ENCODE peak calls at places on chromosomes 4 and X, in four cellular contexts. V, P, J and R are unnamed samples.
A peak's percentile ranks its signal among the peaks of the same experiment; 100 is the strongest.

GRCh38 chrX:1537031-1537715 is at the start of gene P2RY8:
- DNase-seq in J (no peak), P (peak; percentile 94), V (peak; percentile 83), R (peak; percentile 67)

GRCh38 chr4:147689062-147689461 is 5.1 kb upstream of the PRMT9 start:
- DNase-seq in V (no peak), P (no peak), J (no peak), R (no peak)

GRCh38 chr4:70544279-70544870 is 26.0 kb downstream of the AMTN start:
- DNase-seq in J (peak; percentile 10), P (no peak), V (no peak), R (peak; percentile 61)

GRCh38 chr4:54063737-54064316 is 578 bp downstream of the CHIC2 start:
- DNase-seq in V (peak; percentile 37), P (peak; percentile 46), J (no peak), R (peak; percentile 49)

GRCh38 chr4:70473691-70474090 is 1.7 kb downstream of the MUC7 start:
- DNase-seq in V (no peak), P (no peak), J (peak; percentile 38), R (peak; percentile 52)

GRCh38 chrX:114472788-114473187 is 111.1 kb upstream of the HTR2C start:
- DNase-seq in V (no peak), P (no peak), J (no peak), R (no peak)

GRCh38 chrX:100928660-100929613 is at the start of gene XKRX:
- DNase-seq in J (no peak), P (peak; percentile 40), V (peak; percentile 34), R (peak; percentile 42)

GRCh38 chr4:114312349-114312748 is 286.3 kb upstream of the UGT8 start:
- DNase-seq in P (no peak), J (no peak), V (no peak), R (no peak)

GRCh38 chr4:9703391-9703790 is 78.0 kb upstream of the DRD5 start:
- DNase-seq in J (no peak), P (peak; percentile 23), V (peak; percentile 62), R (peak; percentile 4)

GRCh38 chr4:178448372-178449040 is 1006.3 kb upstream of the AGA start:
- DNase-seq in V (no peak), J (no peak), P (no peak), R (no peak)

GRCh38 chr4:742742-743311 is 37.2 kb downstream of the PCGF3 start:
- DNase-seq in P (peak; percentile 78), J (peak; percentile 42), V (peak; percentile 64), R (peak; percentile 72)

GRCh38 chr4:13112030-13112429 is 372.1 kb downstream of the RAB28 start:
- DNase-seq in J (no peak), P (no peak), V (no peak), R (no peak)

GRCh38 chr4:13656569-13656988 is 29.1 kb upstream of the BOD1L1 start:
- DNase-seq in P (peak; percentile 37), J (peak; percentile 74), V (peak; percentile 25), R (peak; percentile 88)

GRCh38 chr4:148438047-148438446 is 4.2 kb downstream of the NR3C2 start:
- DNase-seq in V (no peak), J (no peak), P (no peak), R (no peak)

GRCh38 chr4:145216532-145216931 is 36.1 kb upstream of the OTUD4 start:
- DNase-seq in J (peak; percentile 44), P (no peak), V (no peak), R (peak; percentile 73)

GRCh38 chr4:76663794-76664193 is 228.8 kb downstream of the SHROOM3 start:
- DNase-seq in V (no peak), J (no peak), P (no peak), R (no peak)

GRCh38 chr4:25421819-25422511 is 44.9 kb downstream of the ANAPC4 start:
- DNase-seq in P (no peak), V (no peak), J (no peak), R (no peak)

GRCh38 chr4:53150631-53151488 is 215.0 kb downstream of the SCFD2 start:
- DNase-seq in J (peak; percentile 36), V (no peak), P (no peak), R (peak; percentile 34)

GRCh38 chr4:3792813-3793212 is 26.6 kb downstream of the ADRA2C start:
- DNase-seq in V (no peak), P (no peak), J (no peak), R (no peak)

GRCh38 chr4:186554485-186554884 is 882 bp downstream of the MTNR1A start:
- DNase-seq in V (no peak), J (no peak), P (no peak), R (peak; percentile 25)

GRCh38 chrX:68989865-68990606 is 161.2 kb downstream of the EFNB1 start:
- DNase-seq in J (peak; percentile 82), P (peak; percentile 51), V (no peak), R (peak; percentile 61)

GRCh38 chr4:98614081-98614480 is 44.3 kb downstream of the TSPAN5 start:
- DNase-seq in J (no peak), P (no peak), V (no peak), R (no peak)

GRCh38 chrX:13650318-13650717 is 2.6 kb upstream of the TCEANC start:
- DNase-seq in J (no peak), P (no peak), V (no peak), R (no peak)

GRCh38 chr4:164204434-164204833 is 549.5 kb upstream of the SMIM31 start:
- DNase-seq in P (no peak), J (peak; percentile 12), V (no peak), R (no peak)

GRCh38 chr4:16969696-16970135 is 71.3 kb upstream of the LDB2 start:
- DNase-seq in V (no peak), J (peak; percentile 84), P (peak; percentile 50), R (peak; percentile 41)

GRCh38 chr4:41024556-41025491 is 189.5 kb downstream of the APBB2 start:
- DNase-seq in P (no peak), J (peak; percentile 31), V (no peak), R (no peak)

GRCh38 chr4:67087897-67088296 is 457.4 kb downstream of the CENPC start:
- DNase-seq in V (peak; percentile 3), P (peak; percentile 44), J (no peak), R (peak; percentile 40)

GRCh38 chrX:38220024-38220935 is at the start of gene SRPX:
- DNase-seq in J (peak; percentile 52), P (peak; percentile 33), V (no peak), R (peak; percentile 73)

GRCh38 chr4:1871471-1872021 is 353 bp downstream of the NSD2 start:
- DNase-seq in J (no peak), V (no peak), P (peak; percentile 32), R (peak; percentile 66)

GRCh38 chrX:28639502-28639901 is 52.3 kb downstream of the IL1RAPL1 start:
- DNase-seq in J (peak; percentile 3), P (no peak), V (no peak), R (no peak)

GRCh38 chrX:3939967-3940610 is 226.6 kb upstream of the PRKX start:
- DNase-seq in J (peak; percentile 20), V (no peak), P (no peak), R (peak; percentile 63)

GRCh38 chr4:147714575-147715401 is 17.1 kb upstream of the ARHGAP10 start:
- DNase-seq in J (peak; percentile 90), V (no peak), P (peak; percentile 57), R (peak; percentile 88)

GRCh38 chr4:184100297-184100885 is 117.3 kb downstream of the ENPP6 start:
- DNase-seq in P (peak; percentile 36), J (peak; percentile 26), V (no peak), R (no peak)

GRCh38 chr4:37780444-37781133 is 45.9 kb upstream of the PGM2 start:
- DNase-seq in P (no peak), V (peak; percentile 81), J (no peak), R (peak; percentile 34)